ENCODE peak calls at places on chromosome X, in four cellular contexts. One of them, this sample, is unnamed.
A peak's percentile ranks its signal among the peaks of the same experiment; 100 is the strongest.

GRCh38 chrX:16005899-16006298 is 117.5 kb upstream of the GRPR start:
- DNase-seq in ACHN: no peak
- DNase-seq in AG04450: no peak
- DNase-seq in fibroblast of lung: no peak
- DNase-seq in this sample: no peak

GRCh38 chrX:37926700-37927099 is 79.3 kb upstream of the DYNLT3 start:
- DNase-seq in ACHN: peak; percentile 34
- DNase-seq in AG04450: no peak
- DNase-seq in fibroblast of lung: peak; percentile 57
- DNase-seq in this sample: no peak

GRCh38 chrX:115332832-115333231 is 43.3 kb downstream of the LUZP4 start:
- DNase-seq in ACHN: no peak
- DNase-seq in AG04450: no peak
- DNase-seq in fibroblast of lung: peak; percentile 40
- DNase-seq in this sample: no peak

GRCh38 chrX:3516051-3516541 is 169.6 kb upstream of the MXRA5 start:
- DNase-seq in ACHN: no peak
- DNase-seq in AG04450: no peak
- DNase-seq in fibroblast of lung: peak; percentile 12
- DNase-seq in this sample: no peak

GRCh38 chrX:1178580-1179057 is 33.8 kb downstream of the CRLF2 start:
- DNase-seq in ACHN: peak; percentile 55
- DNase-seq in AG04450: no peak
- DNase-seq in fibroblast of lung: no peak
- DNase-seq in this sample: no peak

GRCh38 chrX:1945879-1946278 is 331.0 kb downstream of the ASMT start:
- DNase-seq in ACHN: no peak
- DNase-seq in AG04450: no peak
- DNase-seq in fibroblast of lung: no peak
- DNase-seq in this sample: no peak

GRCh38 chrX:69137371-69137881 is 27.8 kb downstream of the PJA1 start:
- DNase-seq in ACHN: no peak
- DNase-seq in AG04450: no peak
- DNase-seq in fibroblast of lung: peak; percentile 83
- DNase-seq in this sample: peak; percentile 55

GRCh38 chrX:50081282-50081955 is 119.4 kb downstream of the AKAP4 start:
- DNase-seq in ACHN: peak; percentile 18
- DNase-seq in AG04450: no peak
- DNase-seq in fibroblast of lung: peak; percentile 23
- DNase-seq in this sample: peak; percentile 52

GRCh38 chrX:73850124-73851013 is 287.4 kb downstream of the CHIC1 start:
- DNase-seq in ACHN: peak; percentile 31
- DNase-seq in AG04450: no peak
- DNase-seq in fibroblast of lung: peak; percentile 9
- DNase-seq in this sample: peak; percentile 33

GRCh38 chrX:25337841-25338240 is 322.1 kb upstream of the ARX start:
- DNase-seq in ACHN: no peak
- DNase-seq in AG04450: no peak
- DNase-seq in fibroblast of lung: no peak
- DNase-seq in this sample: no peak

GRCh38 chrX:118823263-118824172 is at the start of gene ZCCHC12:
- DNase-seq in ACHN: peak; percentile 45
- DNase-seq in AG04450: no peak
- DNase-seq in fibroblast of lung: peak; percentile 11
- DNase-seq in this sample: peak; percentile 64

GRCh38 chrX:6041630-6042029 is 187.0 kb downstream of the NLGN4X start:
- DNase-seq in ACHN: no peak
- DNase-seq in AG04450: no peak
- DNase-seq in fibroblast of lung: no peak
- DNase-seq in this sample: no peak

GRCh38 chrX:50054147-50054546 is 131.8 kb downstream of the CLCN5 start:
- DNase-seq in ACHN: no peak
- DNase-seq in AG04450: no peak
- DNase-seq in fibroblast of lung: no peak
- DNase-seq in this sample: no peak

GRCh38 chrX:101348452-101349222 is at the start of gene TIMM8A:
- DNase-seq in ACHN: peak; percentile 69
- DNase-seq in AG04450: peak; percentile 8
- DNase-seq in fibroblast of lung: peak; percentile 63
- DNase-seq in this sample: peak; percentile 87

GRCh38 chrX:3252744-3253143 is 93.7 kb downstream of the MXRA5 start:
- DNase-seq in ACHN: no peak
- DNase-seq in AG04450: no peak
- DNase-seq in fibroblast of lung: no peak
- DNase-seq in this sample: no peak

GRCh38 chrX:144627947-144628346 is 619.4 kb upstream of the SPANXN1 start:
- DNase-seq in ACHN: no peak
- DNase-seq in AG04450: no peak
- DNase-seq in fibroblast of lung: no peak
- DNase-seq in this sample: no peak

GRCh38 chrX:27598312-27598711 is 8.2 kb downstream of the DCAF8L2 start:
- DNase-seq in ACHN: no peak
- DNase-seq in AG04450: no peak
- DNase-seq in fibroblast of lung: no peak
- DNase-seq in this sample: peak; percentile 81